ENCODE peak calls at places on chromosomes 16 and 17, in four cellular contexts. Z is epithelial cell of proximal tubule; S is CD4-positive, alpha-beta T cell; V is glutamatergic neuron. J is an unnamed sample.

GRCh38 chr17:63855185-63855584 is 12.7 kb upstream of the SMARCD2 start:
- DNase-seq in Z (no peak), S (no peak), V (no peak), J (no peak)

GRCh38 chr17:83162035-83162745 is 82.8 kb downstream of the METRNL start:
- DNase-seq in Z (no peak), V (no peak), S (no peak), J (no peak)

GRCh38 chr16:19754644-19755036 is 36.6 kb downstream of the IQCK start:
- DNase-seq in V (no peak), Z (no peak), S (no peak), J (no peak)

GRCh38 chr16:50635505-50636392 is 45.4 kb downstream of the SNX20 start:
- DNase-seq in S (no peak), V (no peak), Z (no peak), J (no peak)

GRCh38 chr17:42139093-42139492 is 15.7 kb downstream of the RAB5C start:
- DNase-seq in V (no peak), S (no peak), Z (no peak), J (no peak)

GRCh38 chr16:28297784-28298510 is 5.6 kb downstream of the SBK1 start:
- DNase-seq in Z (no peak), V (no peak), S (no peak), J (no peak)

GRCh38 chr17:72022328-72022727 is 98.5 kb upstream of the SOX9 start:
- DNase-seq in V (no peak), Z (no peak), S (no peak), J (no peak)

GRCh38 chr16:11087691-11088431 is 143.5 kb downstream of the CLEC16A start:
- DNase-seq in V (no peak), Z (no peak), S (no peak), J (peak)

GRCh38 chr17:70288540-70289290 is 119.4 kb downstream of the KCNJ2 start:
- DNase-seq in V (no peak), S (no peak), Z (no peak), J (no peak)

GRCh38 chr16:12203780-12204351 is 227.3 kb downstream of the SNX29 start:
- DNase-seq in Z (no peak), V (no peak), S (no peak), J (no peak)

GRCh38 chr17:60134396-60135159 is 15.2 kb upstream of the CA4 start:
- DNase-seq in V (no peak), Z (no peak), S (no peak), J (no peak)

GRCh38 chr16:69199382-69199781 is 12.4 kb downstream of the SNTB2 start:
- DNase-seq in V (no peak), S (no peak), Z (no peak), J (no peak)

GRCh38 chr17:81408049-81408448 is 12.8 kb downstream of the BAHCC1 start:
- DNase-seq in S (no peak), Z (no peak), V (no peak), J (no peak)

GRCh38 chr16:27514806-27515205 is 34.9 kb downstream of the GTF3C1 start:
- DNase-seq in V (no peak), Z (no peak), S (no peak), J (no peak)

GRCh38 chr17:42673885-42674754 is 2.7 kb downstream of the PLEKHH3 start:
- DNase-seq in S (no peak), V (peak), Z (no peak), J (peak)

GRCh38 chr17:83133302-83134121 is 54.1 kb downstream of the METRNL start:
- DNase-seq in V (no peak), S (no peak), Z (no peak), J (no peak)

GRCh38 chr16:83705856-83706255 is 101.9 kb upstream of the HSBP1 start:
- DNase-seq in V (no peak), S (no peak), Z (peak), J (no peak)

DNA sequence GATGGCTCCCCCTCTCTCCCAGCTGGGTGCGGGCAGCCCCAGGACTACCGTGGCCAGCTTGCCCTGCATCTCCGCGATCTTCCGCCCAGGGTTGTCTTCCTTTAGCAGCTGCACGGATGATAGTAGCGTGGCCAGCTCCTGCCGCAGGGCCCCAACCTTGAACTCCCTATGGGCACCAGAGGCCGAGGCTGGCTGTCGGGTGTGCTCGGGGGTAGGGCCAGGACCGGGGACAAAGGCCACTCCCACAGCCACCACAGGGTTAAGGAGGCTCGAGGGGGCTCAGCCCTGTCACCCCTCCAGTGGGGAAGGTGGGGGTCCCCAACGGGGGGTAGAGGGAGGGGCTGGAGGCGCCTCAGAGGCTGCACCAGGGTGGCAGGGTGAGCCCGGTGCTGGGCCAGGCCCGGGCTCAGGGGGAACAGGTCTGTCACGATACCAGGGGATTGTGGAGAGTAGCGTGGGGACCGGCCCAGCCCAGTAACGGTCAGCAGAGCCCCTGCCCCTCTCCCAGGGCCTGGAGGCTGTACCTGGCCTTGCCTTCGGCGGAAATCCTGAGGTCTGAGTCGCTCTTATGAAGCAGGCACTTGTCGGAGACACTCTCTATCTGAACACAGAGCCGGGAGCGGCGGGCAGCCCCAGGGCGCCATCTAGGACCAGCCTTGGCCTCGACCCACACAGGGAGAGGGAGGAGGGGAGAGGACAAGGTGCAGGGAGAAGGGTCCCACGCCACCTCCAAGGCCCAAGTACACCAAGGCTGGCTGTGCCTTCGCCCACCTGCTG is 5.2 kb downstream of the PERCC1 start:
- DNase-seq in Z (no peak), S (no peak), V (peak), J (no peak)
- TF ChIP-seq CTCF in Z (no peak), S (no peak), V (no peak), J (no peak)

GRCh38 chr16:81730090-81731051 is 48.7 kb upstream of the PLCG2 start:
- DNase-seq in S (no peak), V (peak), Z (peak), J (peak)
- TF ChIP-seq CTCF in S (peak), V (peak), Z (peak), J (peak)

GRCh38 chr17:8572767-8573166 is 57.8 kb downstream of the MYH10 start:
- DNase-seq in Z (no peak), S (no peak), V (no peak), J (no peak)
- TF ChIP-seq CTCF in Z (peak), S (peak), V (no peak), J (peak)

GRCh38 chr16:88195021-88195581 is 187.7 kb upstream of the ZNF469 start:
- DNase-seq in Z (no peak), S (no peak), V (no peak), J (no peak)

GRCh38 chr16:88196471-88197400 is 186.0 kb upstream of the ZNF469 start:
- DNase-seq in S (no peak), V (no peak), Z (no peak), J (no peak)

GRCh38 chr16:88192601-88193000 is 190.2 kb upstream of the ZNF469 start:
- DNase-seq in V (no peak), Z (no peak), S (no peak), J (no peak)

GRCh38 chr16:88195911-88196465 is 186.8 kb upstream of the ZNF469 start:
- DNase-seq in Z (no peak), S (no peak), V (no peak), J (no peak)

DNA sequence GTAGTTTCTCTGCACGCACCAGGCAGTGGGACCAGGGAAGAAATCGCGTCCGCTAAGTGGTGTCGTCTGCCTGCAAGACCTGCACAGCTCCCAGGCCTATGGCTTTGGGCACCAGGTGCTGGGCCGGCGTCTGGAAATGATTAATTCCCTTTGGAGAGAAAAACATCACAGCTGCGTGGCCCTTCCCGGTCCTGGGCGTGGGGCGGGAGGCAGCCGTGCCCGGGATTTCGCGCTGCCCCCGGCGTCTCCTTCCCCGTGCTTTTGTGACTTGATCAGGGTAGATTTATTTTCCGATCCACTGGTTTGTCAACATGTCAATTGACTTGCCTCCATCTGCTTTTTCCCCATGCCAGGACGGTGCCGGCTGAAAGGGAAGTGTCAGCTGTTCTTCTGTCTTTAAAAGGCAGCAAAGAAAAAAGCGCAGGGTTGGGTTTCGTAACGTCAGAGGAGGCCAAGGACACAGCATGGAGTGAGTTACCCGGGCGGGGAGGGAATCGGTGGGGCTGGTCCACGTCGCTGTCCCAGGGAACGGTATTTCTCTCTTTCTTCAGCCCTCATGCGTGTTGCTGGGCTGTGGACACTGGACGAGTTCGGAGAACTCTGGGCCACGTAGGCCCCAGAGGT is 188.2 kb upstream of the ZNF469 start:
- DNase-seq in Z (peak), V (peak), S (no peak), J (no peak)
- TF ChIP-seq CTCF in Z (peak), V (no peak), S (no peak), J (no peak)

DNA sequence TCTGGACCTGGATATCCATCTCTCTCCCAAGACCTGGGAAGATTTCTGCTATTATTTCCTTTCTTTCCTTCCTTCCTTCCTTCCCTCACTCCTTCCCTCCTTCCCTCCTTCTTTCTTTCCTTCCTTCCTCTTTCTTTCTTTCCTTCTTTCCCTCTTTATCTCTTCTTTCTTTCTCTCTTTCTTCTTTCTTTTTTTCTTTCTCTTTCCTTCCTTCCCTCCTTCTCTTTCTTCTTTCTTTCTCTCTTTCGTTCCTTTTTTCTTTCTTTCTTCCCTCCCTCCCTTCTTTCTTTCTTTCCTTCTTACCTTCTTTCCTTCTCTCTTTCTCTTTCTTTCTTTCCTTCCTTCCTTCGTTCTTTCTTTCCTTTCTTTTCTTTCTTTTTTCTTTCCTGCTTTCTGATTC is 37.8 kb upstream of the N4BP1 start:
- DNase-seq in V (no peak), Z (no peak), S (no peak), J (no peak)
- TF ChIP-seq CTCF in V (no peak), Z (no peak), S (no peak), J (no peak)

DNA sequence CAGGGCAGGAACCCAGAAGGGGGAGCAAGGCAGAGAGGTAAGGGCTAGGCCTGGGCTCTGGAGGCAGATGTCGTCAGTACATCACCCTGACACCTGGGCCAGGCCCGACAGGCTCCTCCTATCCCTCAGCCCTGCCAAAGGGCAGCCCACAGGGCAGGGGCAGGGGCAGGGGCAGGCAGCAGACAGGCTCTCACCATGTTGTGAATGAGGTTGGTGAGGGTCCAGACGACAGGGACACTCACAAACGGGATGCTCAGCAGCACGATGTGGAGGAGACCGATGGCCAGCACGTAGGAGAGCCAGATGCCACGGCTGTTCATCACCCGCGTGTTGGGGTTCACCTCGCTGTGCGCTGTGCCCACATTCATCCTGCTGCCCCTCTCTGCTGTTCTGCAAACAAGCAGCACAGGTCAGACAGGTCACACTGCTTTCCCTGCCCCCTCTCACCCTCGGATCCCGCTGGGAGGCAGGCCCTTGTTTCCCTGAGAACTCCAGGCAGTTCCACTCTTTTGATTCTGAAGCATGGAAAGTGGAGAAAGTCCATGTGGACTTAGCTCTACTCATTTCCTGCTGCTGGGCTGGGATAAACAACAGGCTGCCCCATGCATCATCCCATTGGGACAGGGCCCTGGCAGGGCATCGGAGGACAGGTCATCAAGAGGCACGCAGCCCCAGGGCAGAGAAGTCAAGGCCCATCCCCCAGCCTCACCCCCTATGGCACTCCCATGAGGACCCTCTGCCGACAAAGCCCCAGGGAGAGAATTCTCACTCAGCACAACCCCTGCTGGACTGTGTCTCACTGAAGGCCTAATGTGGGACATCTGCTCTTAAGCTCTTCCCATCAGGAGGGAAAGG is 3.3 kb downstream of the ORMDL3 start:
- DNase-seq in S (no peak), Z (no peak), V (peak), J (no peak)
- TF ChIP-seq CTCF in S (no peak), Z (peak), V (no peak), J (no peak)

GRCh38 chr17:4725646-4726300 is 5.5 kb upstream of the MED11 start:
- DNase-seq in Z (no peak), S (no peak), V (no peak), J (no peak)
- TF ChIP-seq CTCF in Z (no peak), S (no peak), V (no peak), J (no peak)

GRCh38 chr16:30084096-30084815 is 7.5 kb downstream of the TBX6 start:
- DNase-seq in Z (no peak), S (no peak), V (no peak), J (no peak)

GRCh38 chr16:30084816-30085159 is 6.9 kb downstream of the TBX6 start:
- DNase-seq in Z (no peak), V (no peak), S (no peak), J (no peak)

GRCh38 chr16:30085247-30085646 is 6.5 kb downstream of the TBX6 start:
- DNase-seq in V (no peak), Z (no peak), S (no peak), J (no peak)

GRCh38 chr16:30083216-30084055 is 7.6 kb downstream of the PPP4C start:
- DNase-seq in Z (no peak), V (no peak), S (no peak), J (no peak)

GRCh38 chr16:30082545-30083090 is 6.8 kb downstream of the PPP4C start:
- DNase-seq in Z (no peak), S (no peak), V (no peak), J (no peak)
- TF ChIP-seq CTCF in Z (peak), S (no peak), V (no peak), J (no peak)

GRCh38 chr16:55323637-55324490 is at the start of gene IRX6:
- DNase-seq in S (no peak), Z (no peak), V (peak), J (no peak)
- TF ChIP-seq CTCF in S (no peak), Z (peak), V (peak), J (no peak)